ENCODE peak calls at places on chromosome 21, in eight cellular contexts. G, W, Z, U, V, R, K and L are unnamed samples.

GRCh38 chr21:36684957-36685714 is 13.8 kb upstream of the SIM2 start:
- DNase-seq in V (no peak), W (no peak), U (no peak), G (no peak), R (no peak), Z (peak), K (no peak), L (no peak)

GRCh38 chr21:29384608-29385359 is 86.1 kb downstream of the BACH1 start:
- DNase-seq in Z (no peak), U (no peak), V (no peak), G (no peak), K (no peak), W (no peak), R (no peak), L (no peak)

GRCh38 chr21:46424621-46425020 is 34.1 kb upstream of the DIP2A start:
- DNase-seq in U (no peak), Z (no peak), K (no peak), R (no peak), V (no peak), W (no peak), G (no peak), L (no peak)

GRCh38 chr21:28537371-28538079 is 455.2 kb downstream of the LTN1 start:
- DNase-seq in G (peak), W (no peak), V (no peak), K (no peak), Z (no peak), U (no peak), R (no peak), L (no peak)

GRCh38 chr21:46455575-46456385 is 2.9 kb upstream of the DIP2A start:
- DNase-seq in K (no peak), V (no peak), Z (peak), U (no peak), W (no peak), R (peak), G (peak), L (no peak)

GRCh38 chr21:29771491-29772066 is 168.2 kb downstream of the GRIK1 start:
- DNase-seq in W (no peak), R (no peak), G (no peak), Z (no peak), U (no peak), V (no peak), K (no peak), L (no peak)

GRCh38 chr21:20257052-20257451 is 741.2 kb upstream of the NCAM2 start:
- DNase-seq in W (no peak), V (no peak), Z (no peak), U (no peak), K (no peak), G (no peak), R (no peak), L (no peak)

GRCh38 chr21:39712976-39713375 is 32.0 kb upstream of the IGSF5 start:
- DNase-seq in K (no peak), V (peak), Z (no peak), U (no peak), R (peak), G (no peak), W (no peak), L (no peak)

GRCh38 chr21:28016571-28016970 is 976.1 kb downstream of the LTN1 start:
- DNase-seq in R (no peak), W (no peak), V (no peak), U (no peak), K (no peak), Z (no peak), G (no peak), L (no peak)

GRCh38 chr21:32256873-32257620 is 21.8 kb downstream of the MIS18A start:
- DNase-seq in U (peak), Z (peak), G (peak), K (peak), R (peak), V (peak), W (peak), L (peak)

GRCh38 chr21:33127154-33127893 is 57.4 kb downstream of the OLIG1 start:
- DNase-seq in Z (peak), V (peak), K (peak), U (peak), W (peak), G (peak), R (peak), L (no peak)

GRCh38 chr21:30497065-30497464 is at the start of gene KRTAP19-4:
- DNase-seq in Z (no peak), G (no peak), R (no peak), U (no peak), K (no peak), W (no peak), V (no peak), L (no peak)

GRCh38 chr21:20902511-20902910 is 95.7 kb upstream of the NCAM2 start:
- DNase-seq in K (no peak), W (no peak), R (no peak), G (no peak), V (no peak), Z (no peak), U (no peak), L (no peak)

GRCh38 chr21:26438976-26439375 is 134.1 kb downstream of the CYYR1 start:
- DNase-seq in K (no peak), G (no peak), V (no peak), U (no peak), W (no peak), Z (no peak), R (peak), L (no peak)

GRCh38 chr21:26185021-26185420 is 14.5 kb upstream of the APP start:
- DNase-seq in Z (no peak), U (no peak), K (no peak), V (no peak), R (no peak), G (no peak), W (no peak), L (no peak)

GRCh38 chr21:46211376-46211775 is 17.2 kb downstream of the LSS start:
- DNase-seq in U (no peak), K (no peak), R (no peak), Z (no peak), G (no peak), W (peak), V (no peak), L (peak)

GRCh38 chr21:37128069-37128468 is 55.0 kb downstream of the TTC3 start:
- DNase-seq in K (no peak), Z (no peak), W (no peak), U (no peak), V (no peak), R (no peak), G (no peak), L (no peak)

GRCh38 chr21:25080161-25080560 is 527.1 kb downstream of the MRPL39 start:
- DNase-seq in G (no peak), U (no peak), K (no peak), R (no peak), V (no peak), Z (no peak), W (no peak), L (no peak)

GRCh38 chr21:29656504-29657227 is 283.1 kb downstream of the GRIK1 start:
- DNase-seq in V (no peak), W (no peak), Z (no peak), U (no peak), K (no peak), G (peak), R (no peak), L (no peak)

GRCh38 chr21:39377444-39378050 is 28.7 kb upstream of the HMGN1 start:
- DNase-seq in G (no peak), Z (no peak), U (no peak), K (no peak), W (no peak), R (no peak), V (no peak), L (no peak)

GRCh38 chr21:28337319-28337718 is 655.4 kb downstream of the LTN1 start:
- DNase-seq in R (no peak), K (no peak), V (peak), G (peak), Z (no peak), U (no peak), W (no peak), L (no peak)

GRCh38 chr21:36693144-36694040 is 5.5 kb upstream of the SIM2 start:
- DNase-seq in K (no peak), U (no peak), Z (no peak), R (no peak), W (no peak), G (no peak), V (peak), L (no peak)

GRCh38 chr21:25370311-25370744 is 237.0 kb downstream of the MRPL39 start:
- DNase-seq in R (peak), V (no peak), G (peak), W (no peak), U (no peak), Z (no peak), K (no peak), L (no peak)

GRCh38 chr21:43735236-43736091 is 16.5 kb downstream of the PDXK start:
- DNase-seq in Z (no peak), K (no peak), G (no peak), R (no peak), W (no peak), U (no peak), V (no peak), L (no peak)

GRCh38 chr21:25039461-25040380 is 567.6 kb downstream of the MRPL39 start:
- DNase-seq in V (peak), R (no peak), K (no peak), G (no peak), W (no peak), U (no peak), Z (no peak), L (no peak)

GRCh38 chr21:32547018-32547417 is 38.3 kb downstream of the TCP10L start:
- DNase-seq in R (no peak), W (no peak), K (no peak), G (no peak), V (no peak), Z (no peak), U (no peak), L (no peak)

GRCh38 chr21:46156378-46156645 is 933 bp upstream of the FTCD start:
- DNase-seq in V (no peak), G (no peak), K (no peak), U (no peak), W (peak), Z (no peak), R (no peak), L (no peak)

GRCh38 chr21:46402421-46402820 is 56.3 kb upstream of the DIP2A start:
- DNase-seq in W (no peak), R (no peak), K (no peak), V (no peak), Z (no peak), U (no peak), G (no peak), L (no peak)

GRCh38 chr21:17793675-17794123 is 25.5 kb downstream of the C21orf91 start:
- DNase-seq in Z (no peak), V (no peak), K (no peak), W (no peak), U (no peak), R (no peak), G (no peak), L (no peak)

GRCh38 chr21:17796037-17796403 is 23.1 kb downstream of the C21orf91 start:
- DNase-seq in U (no peak), K (no peak), R (no peak), V (no peak), W (no peak), Z (no peak), G (no peak), L (no peak)

GRCh38 chr21:17793271-17793670 is 25.9 kb downstream of the C21orf91 start:
- DNase-seq in G (no peak), K (no peak), V (no peak), Z (no peak), W (no peak), R (no peak), U (no peak), L (no peak)

GRCh38 chr21:17795084-17796036 is 23.8 kb downstream of the C21orf91 start:
- DNase-seq in K (no peak), G (no peak), R (no peak), U (no peak), W (no peak), V (no peak), Z (no peak), L (no peak)

DNA sequence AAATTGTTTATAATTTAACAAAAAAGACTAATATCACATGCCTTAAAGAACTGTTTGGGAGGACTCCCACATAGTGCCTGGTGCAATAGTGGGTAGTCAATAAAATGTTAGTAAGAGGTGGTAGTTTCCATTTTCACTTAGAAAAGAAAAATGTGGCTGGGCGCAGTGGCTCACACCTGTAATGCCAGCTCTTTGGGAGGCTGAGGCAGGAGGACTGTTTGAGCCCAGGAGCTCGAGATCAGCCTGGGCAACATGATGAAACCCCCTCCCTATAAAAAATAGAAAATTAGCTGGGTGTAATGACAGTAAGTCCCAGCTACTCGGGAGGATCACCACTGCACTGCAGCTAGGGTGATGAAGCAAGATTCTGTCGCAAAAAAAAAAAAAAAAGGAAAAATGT is 24.5 kb downstream of the C21orf91 start:
- DNase-seq in G (no peak), U (no peak), W (no peak), R (no peak), Z (no peak), K (no peak), V (no peak), L (no peak)
- H3K27ac ChIP-seq in G (no peak), U (no peak), W (no peak), R (no peak), Z (peak), K (no peak), V (no peak), L (no peak)

GRCh38 chr21:41326414-41327080 is 9.9 kb downstream of the FAM3B start:
- DNase-seq in W (no peak), G (no peak), Z (no peak), R (no peak), K (no peak), U (no peak), V (no peak), L (no peak)
- H3K27ac ChIP-seq in W (no peak), G (no peak), Z (no peak), R (no peak), K (no peak), U (no peak), V (no peak), L (no peak)

DNA sequence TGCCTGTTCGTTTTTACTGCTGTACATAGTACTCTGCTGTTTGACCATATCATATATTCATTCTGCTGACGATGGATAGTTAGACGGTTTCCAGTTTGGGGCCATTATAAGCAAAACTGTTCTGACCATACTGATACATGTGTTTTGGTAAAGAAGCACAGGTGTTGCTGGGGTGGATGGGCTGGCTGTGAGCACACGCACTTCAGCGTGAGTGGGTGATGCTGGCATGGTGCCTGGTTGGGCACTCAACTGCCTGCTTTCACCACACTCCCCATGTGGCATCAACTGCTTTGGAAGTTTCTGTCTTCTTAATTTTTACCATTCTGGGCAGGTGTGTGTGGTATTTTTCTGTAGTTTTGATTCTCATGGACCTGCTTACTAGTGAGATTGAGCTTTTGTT is 37.3 kb downstream of the ADARB1 start:
- DNase-seq in Z (no peak), V (no peak), R (no peak), G (no peak), U (no peak), K (no peak), W (no peak), L (no peak)
- H3K27ac ChIP-seq in Z (no peak), V (no peak), R (no peak), G (no peak), U (no peak), K (no peak), W (no peak), L (no peak)

DNA sequence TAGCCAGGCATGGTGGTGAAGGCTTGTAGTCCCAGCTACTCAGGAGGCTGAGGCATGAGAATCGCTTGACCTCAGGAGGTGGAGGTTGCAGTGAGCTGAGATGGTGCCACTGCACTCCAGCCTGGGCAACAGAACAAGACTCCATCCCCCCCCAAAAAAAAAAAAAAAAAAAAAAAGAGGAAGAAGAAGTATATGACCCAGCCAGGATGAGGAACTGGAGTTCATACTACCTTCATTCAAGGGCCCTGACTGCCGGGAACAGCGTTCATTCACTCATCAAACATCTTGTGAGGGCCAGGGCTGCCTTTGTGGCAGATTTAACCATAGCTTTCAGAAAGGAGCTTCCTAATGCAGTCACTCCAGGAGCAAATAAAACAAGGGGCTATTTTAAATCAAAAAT is 127.6 kb downstream of the MRPS6 start:
- DNase-seq in U (no peak), Z (no peak), V (no peak), K (no peak), R (no peak), G (no peak), W (no peak), L (no peak)
- H3K27ac ChIP-seq in U (no peak), Z (no peak), V (peak), K (peak), R (no peak), G (no peak), W (no peak), L (peak)

DNA sequence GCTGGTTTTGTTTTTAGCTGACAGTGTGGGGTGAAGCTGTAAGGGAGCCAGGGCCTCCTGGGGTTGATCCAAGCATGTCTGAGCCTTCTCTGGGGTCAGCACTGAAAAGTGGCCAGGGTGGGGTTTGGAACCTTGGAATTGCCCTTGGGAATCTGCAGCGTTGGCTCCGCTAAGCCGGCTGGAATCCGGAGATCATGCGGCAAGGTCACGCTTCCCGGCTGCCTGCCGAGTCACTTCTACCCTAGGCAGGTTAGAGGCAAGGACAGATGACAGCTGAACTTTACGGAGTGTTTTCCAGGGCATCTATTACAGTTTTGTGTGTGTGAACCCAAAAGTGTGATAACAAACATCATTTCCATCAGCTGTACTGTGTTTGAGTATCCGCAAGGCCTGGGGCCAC is 17.1 kb downstream of the ABCG1 start:
- DNase-seq in K (no peak), G (no peak), Z (peak), V (peak), U (no peak), W (peak), R (no peak), L (no peak)
- H3K27ac ChIP-seq in K (peak), G (peak), Z (peak), V (no peak), U (peak), W (no peak), R (no peak), L (no peak)

DNA sequence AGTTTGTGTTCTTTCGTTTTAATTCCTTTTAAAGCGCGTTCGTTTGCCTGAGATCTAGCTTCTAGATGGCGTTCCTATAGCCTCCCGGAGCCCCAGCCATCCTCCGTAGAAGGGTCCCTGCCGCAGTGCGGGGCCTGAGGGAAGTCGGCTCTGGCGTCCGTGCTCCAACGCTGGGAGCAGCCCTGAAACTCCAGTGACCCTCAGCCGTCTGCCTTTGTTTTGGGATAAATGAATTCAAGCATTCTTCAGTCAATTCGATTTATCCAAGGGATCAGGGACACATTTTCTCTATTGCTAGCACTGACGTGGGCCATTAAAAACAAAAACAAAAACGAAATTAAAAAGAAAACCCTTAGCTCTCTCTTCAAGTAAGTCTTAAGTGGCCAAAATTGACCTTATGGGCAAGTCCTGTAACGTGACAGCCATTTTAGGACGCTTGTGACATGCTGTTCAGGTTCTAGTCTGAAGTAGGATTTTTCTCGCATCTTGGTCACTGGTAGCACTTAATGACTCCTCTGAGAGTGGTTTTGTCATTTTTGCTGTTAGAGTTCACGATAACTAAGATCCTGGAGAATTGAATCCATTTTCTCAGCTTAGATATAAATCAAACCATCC is 757 bp upstream of the HSPA13 start:
- DNase-seq in Z (no peak), R (no peak), V (no peak), G (no peak), K (no peak), W (no peak), U (no peak), L (no peak)
- H3K27ac ChIP-seq in Z (peak), R (peak), V (peak), G (peak), K (peak), W (peak), U (peak), L (peak)

GRCh38 chr21:14878971-14879370 is 185.8 kb downstream of the NRIP1 start:
- DNase-seq in R (no peak), K (no peak), U (no peak), G (peak), V (no peak), Z (no peak), W (no peak), L (no peak)

GRCh38 chr21:14881863-14882262 is 182.9 kb downstream of the NRIP1 start:
- DNase-seq in V (no peak), W (no peak), K (no peak), R (no peak), G (no peak), U (no peak), Z (no peak), L (no peak)

GRCh38 chr21:14877581-14878228 is 187.1 kb downstream of the NRIP1 start:
- DNase-seq in K (no peak), U (no peak), W (no peak), V (no peak), Z (no peak), G (peak), R (no peak), L (no peak)

GRCh38 chr21:14880922-14881321 is 183.9 kb downstream of the NRIP1 start:
- DNase-seq in Z (no peak), W (no peak), U (no peak), R (no peak), V (no peak), G (peak), K (no peak), L (no peak)

DNA sequence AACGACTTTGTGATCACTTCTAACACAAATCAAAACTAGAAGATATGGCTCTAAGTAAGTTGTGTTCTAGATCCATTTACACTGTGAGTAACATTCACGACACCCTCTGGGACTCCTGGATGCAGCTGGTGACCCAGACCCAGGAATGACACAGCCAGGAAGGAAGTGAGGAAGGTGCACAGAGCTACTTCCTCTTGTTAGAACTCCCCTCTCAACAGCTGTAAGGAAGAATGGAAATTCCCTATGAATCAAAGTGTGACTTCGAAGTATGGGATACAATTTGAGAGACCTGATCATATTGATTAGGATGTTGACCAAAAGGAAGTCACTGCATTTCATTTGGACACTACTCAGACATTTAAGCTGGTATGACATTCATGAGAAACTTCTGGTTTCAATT is 185.3 kb downstream of the NRIP1 start:
- DNase-seq in Z (no peak), R (no peak), G (no peak), U (no peak), K (no peak), W (no peak), V (no peak), L (no peak)
- H3K27ac ChIP-seq in Z (no peak), R (no peak), G (no peak), U (no peak), K (no peak), W (no peak), V (no peak), L (no peak)

GRCh38 chr21:42735061-42735460 is 81.6 kb downstream of the PDE9A start:
- DNase-seq in G (no peak), V (no peak), U (no peak), Z (no peak), K (no peak), W (no peak), R (no peak), L (peak)
- H3K27ac ChIP-seq in G (no peak), V (no peak), U (no peak), Z (no peak), K (no peak), W (no peak), R (no peak), L (no peak)